ENCODE peak calls at places on chromosomes 4 and X, in six cellular contexts. A is choroid plexus epithelial cell, N is WTC11, Z is MCF 10A, F is endothelial cell, V is epithelial cell of proximal tubule. E is an unnamed sample.

GRCh38 chrX:101450951-101451350 is 34.3 kb upstream of the ARMCX4 start:
- DNase-seq in A (peak), N (no peak), Z (no peak), F (no peak), V (no peak), E (no peak)

GRCh38 chr4:88017516-88018302 is 10.3 kb downstream of the PKD2 start:
- DNase-seq in A (peak), N (no peak), Z (peak), F (no peak), V (peak), E (no peak)

GRCh38 chrX:65706041-65706828 is 38.8 kb downstream of the MSN start:
- DNase-seq in A (peak), N (no peak), Z (peak), F (no peak), V (peak), E (no peak)

GRCh38 chrX:79601336-79602131 is 234.4 kb upstream of the ITM2A start:
- DNase-seq in A (no peak), N (no peak), Z (no peak), F (no peak), V (no peak), E (no peak)

GRCh38 chrX:13473666-13474516 is 95.5 kb upstream of the EGFL6 start:
- DNase-seq in A (peak), N (no peak), Z (no peak), F (no peak), V (no peak), E (no peak)

GRCh38 chrX:53281321-53281822 is at the start of gene IQSEC2:
- DNase-seq in A (peak), N (peak), Z (peak), F (peak), V (no peak), E (no peak)

GRCh38 chr4:18689308-18689915 is 667.9 kb upstream of the LCORL start:
- DNase-seq in A (peak), N (peak), Z (peak), F (peak), V (no peak), E (peak)

GRCh38 chr4:88765729-88766128 is 68.1 kb upstream of the NAP1L5 start:
- DNase-seq in A (peak), N (no peak), Z (peak), F (no peak), V (peak), E (no peak)

GRCh38 chrX:13092455-13092941 is 48.1 kb upstream of the FAM9C start:
- DNase-seq in A (no peak), N (no peak), Z (no peak), F (no peak), V (no peak), E (no peak)

GRCh38 chrX:118551426-118551825 is 55.8 kb downstream of the DOCK11 start:
- DNase-seq in A (no peak), N (no peak), Z (peak), F (no peak), V (no peak), E (no peak)

GRCh38 chrX:137194164-137194563 is 160.4 kb upstream of the GPR101 start:
- DNase-seq in A (peak), N (peak), Z (peak), F (peak), V (peak), E (peak)

GRCh38 chr4:185020293-185020808 is 2.1 kb downstream of the HELT start:
- DNase-seq in A (peak), N (peak), Z (no peak), F (peak), V (no peak), E (no peak)

GRCh38 chrX:40403757-40404156 is 177.0 kb upstream of the ATP6AP2 start:
- DNase-seq in A (no peak), N (no peak), Z (no peak), F (no peak), V (no peak), E (no peak)

GRCh38 chr4:103754844-103755243 is 35.1 kb upstream of the TACR3 start:
- DNase-seq in A (no peak), N (no peak), Z (peak), F (no peak), V (peak), E (no peak)

GRCh38 chrX:8673211-8673610 is 58.7 kb downstream of the ANOS1 start:
- DNase-seq in A (no peak), N (no peak), Z (no peak), F (no peak), V (no peak), E (no peak)

GRCh38 chrX:8668797-8669196 is 63.1 kb downstream of the ANOS1 start:
- DNase-seq in A (no peak), N (no peak), Z (no peak), F (peak), V (no peak), E (no peak)

DNA sequence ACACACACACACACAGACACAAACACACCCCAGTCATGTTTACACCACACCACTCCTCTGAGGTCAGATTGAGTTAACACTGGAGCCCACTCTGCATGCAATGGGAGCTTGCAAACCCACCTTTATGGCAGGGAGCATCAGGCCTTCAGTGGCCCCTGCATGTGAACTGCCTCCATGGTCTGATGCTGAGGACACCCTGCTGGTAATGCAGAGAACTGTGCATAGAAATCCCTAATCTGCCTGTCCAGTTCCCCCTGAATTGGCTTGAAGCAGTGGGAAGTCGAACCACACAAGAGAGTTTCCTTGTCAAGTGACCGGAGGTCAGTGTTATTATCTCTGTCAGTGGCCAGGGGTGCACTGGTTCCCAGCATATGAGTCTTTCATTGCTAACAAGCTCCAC is 59.8 kb downstream of the ANOS1 start:
- DNase-seq in A (no peak), N (no peak), Z (no peak), F (peak), V (no peak), E (no peak)
- TF ChIP-seq CTCF in A (no peak), N (no peak), Z (no peak), F (no peak), V (peak), E (peak)

DNA sequence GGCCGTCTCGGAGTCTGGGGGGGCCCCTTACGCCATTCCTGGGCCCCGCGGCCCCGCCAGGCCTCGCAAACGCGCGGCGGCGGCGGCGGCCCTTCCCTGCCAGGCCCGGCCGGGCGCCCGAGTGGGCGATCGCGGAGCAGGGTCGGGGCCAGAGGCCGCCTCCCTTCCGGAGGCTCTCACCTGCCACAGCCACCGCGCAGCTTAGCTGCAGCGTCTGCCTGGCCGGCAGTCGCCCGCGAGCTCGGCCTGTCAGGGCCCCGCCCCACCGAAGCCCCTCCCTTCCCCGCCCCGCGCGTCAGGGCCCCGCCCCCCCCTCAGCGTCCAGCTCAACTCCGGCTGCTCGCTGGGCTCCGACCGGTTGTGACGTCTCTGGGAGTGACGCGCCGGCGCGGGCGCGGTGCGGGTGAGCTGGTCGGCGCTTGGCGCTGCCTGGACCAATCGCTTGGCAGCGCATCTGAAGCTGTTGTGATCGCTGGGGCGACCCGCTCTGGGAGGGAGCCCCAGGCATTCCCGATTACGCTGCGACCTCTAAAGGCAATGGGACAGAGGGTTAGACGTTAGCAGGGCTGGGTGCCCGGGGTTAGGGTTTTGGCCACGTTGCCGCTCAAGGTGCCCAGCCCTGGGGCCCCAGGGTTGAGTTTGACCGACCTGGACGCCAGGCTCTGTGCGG is at the start of gene SLC10A3:
- DNase-seq in A (peak), N (peak), Z (peak), F (peak), V (peak), E (peak)
- TF ChIP-seq CTCF in A (no peak), N (no peak), Z (no peak), F (no peak), V (no peak), E (no peak)

DNA sequence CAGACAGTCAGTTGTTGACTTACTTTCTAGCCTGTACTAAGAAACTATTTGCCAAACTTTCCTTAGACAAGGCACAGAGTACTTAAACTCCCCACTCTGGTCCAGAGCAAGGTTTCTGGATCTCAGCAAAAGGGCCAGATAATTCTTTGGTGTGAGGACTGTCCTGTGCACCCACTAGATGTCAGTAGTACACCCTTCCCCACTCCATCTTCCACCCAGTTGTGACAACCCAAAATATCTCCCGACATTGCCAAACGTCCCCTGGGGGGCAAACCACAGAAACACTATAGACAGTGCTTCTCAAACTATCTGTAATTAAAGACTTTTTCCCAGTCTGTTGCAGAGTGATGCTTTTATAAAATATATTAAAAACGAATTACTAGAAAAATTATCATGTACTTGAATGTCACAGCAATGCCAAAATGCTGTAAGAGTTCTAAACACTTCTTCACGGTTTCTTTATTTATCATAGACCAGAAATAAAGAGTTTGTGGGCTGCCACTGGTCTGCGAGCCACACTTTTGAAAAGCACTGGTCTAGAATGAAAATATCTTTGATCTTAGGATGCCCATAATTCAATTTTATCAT is 203.5 kb downstream of the PRDM5 start:
- DNase-seq in A (peak), N (peak), Z (peak), F (peak), V (no peak), E (peak)
- TF ChIP-seq CTCF in A (peak), N (no peak), Z (peak), F (peak), V (peak), E (peak)

DNA sequence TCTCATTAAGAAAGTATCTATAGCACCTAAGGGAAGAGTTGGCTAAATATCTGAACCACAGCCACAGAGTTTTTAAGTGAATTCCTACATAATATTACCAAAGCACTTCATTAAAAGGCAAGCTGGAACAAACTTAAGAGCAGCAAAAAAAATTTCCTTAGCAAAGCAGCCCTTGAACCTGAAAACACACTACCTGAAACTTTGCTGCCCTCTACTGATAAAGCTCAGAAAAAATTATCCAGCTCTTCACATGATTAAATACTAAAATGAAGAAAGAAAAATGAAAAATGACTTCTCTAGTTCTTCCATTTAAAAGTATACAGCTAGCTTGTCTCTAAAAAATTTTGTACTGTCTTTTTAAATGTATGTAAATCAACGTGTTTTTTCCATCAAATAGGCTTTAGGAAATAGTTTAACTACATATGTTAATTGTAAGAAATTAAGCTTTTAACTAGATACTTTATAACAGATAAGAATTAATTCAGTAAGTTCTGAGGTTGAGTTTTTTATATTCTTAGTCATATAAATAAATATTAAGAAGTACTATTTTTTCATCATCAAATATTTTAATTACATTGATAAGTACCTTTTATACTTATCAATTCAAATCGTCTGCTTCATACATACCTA is 156.1 kb downstream of the STPG2 start:
- DNase-seq in A (peak), N (no peak), Z (peak), F (no peak), V (peak), E (no peak)
- TF ChIP-seq CTCF in A (peak), N (no peak), Z (peak), F (no peak), V (peak), E (peak)

GRCh38 chr4:20641971-20642370 is 58.3 kb upstream of the PACRGL start:
- DNase-seq in A (no peak), N (no peak), Z (no peak), F (no peak), V (no peak), E (no peak)

GRCh38 chr4:20639346-20639745 is 60.9 kb upstream of the PACRGL start:
- DNase-seq in A (no peak), N (no peak), Z (no peak), F (no peak), V (no peak), E (no peak)

GRCh38 chr4:20638825-20639224 is 61.4 kb upstream of the PACRGL start:
- DNase-seq in A (no peak), N (no peak), Z (no peak), F (no peak), V (no peak), E (no peak)
- TF ChIP-seq CTCF in A (no peak), N (no peak), Z (no peak), F (no peak), V (no peak), E (no peak)

GRCh38 chrX:28701222-28701621 is 114.0 kb downstream of the IL1RAPL1 start:
- DNase-seq in A (peak), N (no peak), Z (no peak), F (no peak), V (no peak), E (no peak)
- TF ChIP-seq CTCF in A (peak), N (no peak), Z (peak), F (peak), V (peak), E (peak)